ENCODE peak calls at places on chromosomes 2 and 18, in nine cellular contexts. B is left lung, A is cardiac muscle cell, E is adrenal gland, O is cardiac fibroblast, Y is psoas muscle, N is AG04449, W is IMR-90, P is GM12864. Q is an unnamed sample.

GRCh38 chr18:3983351-3983969 is 471.6 kb downstream of the DLGAP1 start:
- DNase-seq in A (no peak), B (no peak), P (no peak), Y (no peak), O (peak), N (peak), E (no peak), W (peak), Q (peak)

GRCh38 chr2:20351555-20352229 is 1.0 kb upstream of the PUM2 start:
- DNase-seq in N (no peak), B (no peak), O (no peak), W (no peak), Y (no peak), A (peak), P (no peak), E (no peak), Q (no peak)

GRCh38 chr2:11562476-11562875 is 28.6 kb downstream of the GREB1 start:
- DNase-seq in E (no peak), N (no peak), B (no peak), O (no peak), A (no peak), P (no peak), W (no peak), Y (peak), Q (no peak)

GRCh38 chr2:204321910-204322765 is 223.1 kb upstream of the PARD3B start:
- DNase-seq in Y (peak), N (no peak), W (peak), A (no peak), O (peak), P (no peak), B (no peak), E (peak), Q (no peak)

GRCh38 chr2:15163316-15163715 is 397.8 kb downstream of the NBAS start:
- DNase-seq in O (no peak), N (no peak), W (peak), E (no peak), Y (no peak), A (no peak), P (no peak), B (no peak), Q (no peak)

GRCh38 chr2:33496150-33496549 is 19.7 kb downstream of the RASGRP3 start:
- DNase-seq in E (no peak), W (peak), Y (no peak), B (no peak), P (no peak), O (no peak), N (peak), A (no peak), Q (peak)

GRCh38 chr2:12227941-12228608 is 481.6 kb downstream of the LPIN1 start:
- DNase-seq in N (peak), A (no peak), P (no peak), Y (no peak), E (no peak), W (peak), B (no peak), O (peak), Q (peak)

GRCh38 chr2:143263045-143263625 is 133.9 kb downstream of the ARHGAP15 start:
- DNase-seq in B (no peak), A (no peak), E (no peak), O (no peak), N (no peak), P (no peak), Y (no peak), W (no peak), Q (no peak)

GRCh38 chr2:67974564-67975430 is 88.0 kb downstream of the C1D start:
- DNase-seq in N (no peak), P (no peak), Y (no peak), A (no peak), W (no peak), O (peak), B (no peak), E (peak), Q (no peak)

GRCh38 chr2:86704482-86704971 is 15.6 kb upstream of the RMND5A start:
- DNase-seq in E (peak), A (peak), P (no peak), N (peak), Y (peak), O (peak), B (no peak), W (peak), Q (peak)

GRCh38 chr18:35680139-35680551 is 98.6 kb downstream of the GALNT1 start:
- DNase-seq in W (no peak), E (no peak), Y (no peak), P (no peak), B (no peak), A (no peak), N (no peak), O (no peak), Q (no peak)

GRCh38 chr2:85840091-85840490 is 48.7 kb downstream of the ST3GAL5 start:
- DNase-seq in P (no peak), N (no peak), W (no peak), B (no peak), A (no peak), E (no peak), O (no peak), Y (no peak), Q (no peak)

GRCh38 chr2:143530753-143531152 is 401.5 kb downstream of the ARHGAP15 start:
- DNase-seq in E (no peak), N (no peak), W (peak), B (no peak), O (peak), Y (no peak), P (no peak), A (no peak), Q (no peak)

GRCh38 chr2:212998629-212999359 is 152.6 kb downstream of the IKZF2 start:
- DNase-seq in W (peak), Y (no peak), E (no peak), P (no peak), O (peak), N (no peak), A (no peak), B (no peak), Q (no peak)

GRCh38 chr2:220057922-220058321 is 430.5 kb downstream of the SLC4A3 start:
- DNase-seq in P (no peak), O (no peak), N (no peak), Y (no peak), B (no peak), E (no peak), W (no peak), A (no peak), Q (no peak)

GRCh38 chr18:9565407-9565806 is 49.0 kb downstream of the PPP4R1 start:
- DNase-seq in Y (no peak), B (no peak), A (no peak), N (no peak), O (no peak), P (no peak), E (no peak), W (no peak), Q (no peak)

GRCh38 chr18:58269931-58270330 is 225.9 kb downstream of the NEDD4L start:
- DNase-seq in P (no peak), W (no peak), N (no peak), B (no peak), O (no peak), Y (no peak), A (no peak), E (no peak), Q (no peak)

GRCh38 chr2:98903767-98904485 is 32.1 kb downstream of the CRACDL start:
- DNase-seq in B (no peak), Y (no peak), A (no peak), P (no peak), N (no peak), E (no peak), W (no peak), O (no peak), Q (no peak)

GRCh38 chr2:85734015-85734414 is 19.8 kb upstream of the ATOH8 start:
- DNase-seq in E (no peak), N (no peak), A (no peak), P (no peak), O (no peak), W (no peak), Y (peak), B (no peak), Q (no peak)

GRCh38 chr2:96408631-96409542 is 73.3 kb downstream of the NCAPH start:
- DNase-seq in Y (no peak), B (no peak), A (no peak), O (peak), E (peak), W (peak), N (no peak), P (no peak), Q (no peak)

GRCh38 chr2:180367831-180368230 is 360.7 kb upstream of the CWC22 start:
- DNase-seq in O (peak), E (no peak), W (peak), Y (no peak), B (no peak), N (no peak), A (no peak), P (no peak), Q (no peak)

GRCh38 chr2:102185347-102185746 is 1.5 kb upstream of the IL1RL2 start:
- DNase-seq in W (no peak), E (no peak), B (no peak), Y (no peak), A (no peak), P (no peak), N (no peak), O (peak), Q (no peak)

GRCh38 chr18:72866901-72867701 is 686 bp downstream of the NETO1 start:
- DNase-seq in E (no peak), P (no peak), Y (no peak), O (no peak), B (peak), N (no peak), W (no peak), A (peak), Q (no peak)

GRCh38 chr18:67104700-67105284 is 411.7 kb downstream of the DSEL start:
- DNase-seq in P (peak), E (peak), Y (peak), N (peak), W (peak), O (peak), A (peak), B (no peak), Q (peak)

GRCh38 chr2:134722728-134723127 is 3.9 kb upstream of the TMEM163 start:
- DNase-seq in O (no peak), N (no peak), B (no peak), Y (no peak), P (no peak), W (no peak), E (no peak), A (no peak), Q (no peak)

GRCh38 chr2:57962861-57963260 is 83.7 kb upstream of the VRK2 start:
- DNase-seq in W (no peak), B (no peak), Y (no peak), N (no peak), E (no peak), O (no peak), A (no peak), P (no peak), Q (no peak)

GRCh38 chr2:176084629-176085119 is 912 bp upstream of the EVX2 start:
- DNase-seq in P (no peak), N (no peak), B (no peak), Y (no peak), A (no peak), O (no peak), W (no peak), E (no peak), Q (no peak)

GRCh38 chr2:6506311-6507258 is 359.1 kb downstream of the CMPK2 start:
- DNase-seq in Y (no peak), P (no peak), O (peak), A (no peak), B (no peak), N (peak), W (peak), E (no peak), Q (peak)

GRCh38 chr2:162824319-162824718 is 14.2 kb downstream of the KCNH7 start:
- DNase-seq in O (no peak), P (no peak), A (no peak), W (no peak), Y (no peak), B (no peak), E (no peak), N (no peak), Q (no peak)

GRCh38 chr2:85933753-85934594 is 45.2 kb upstream of the ST3GAL5 start:
- DNase-seq in B (no peak), Y (no peak), W (peak), P (no peak), E (peak), A (no peak), N (peak), O (peak), Q (no peak)

GRCh38 chr18:23330423-23330822 is 122.7 kb upstream of the RIOK3 start:
- DNase-seq in E (no peak), O (no peak), A (no peak), Y (no peak), P (peak), W (no peak), N (no peak), B (no peak), Q (no peak)

GRCh38 chr2:203972066-203972465 is 35.5 kb downstream of the ICOS start:
- DNase-seq in Y (no peak), O (no peak), P (no peak), E (no peak), W (no peak), B (no peak), A (no peak), N (no peak), Q (no peak)

GRCh38 chr2:231386446-231386845 is 9.1 kb upstream of the B3GNT7 start:
- DNase-seq in N (peak), B (no peak), W (peak), A (no peak), P (no peak), E (no peak), Y (no peak), O (peak), Q (peak)

DNA sequence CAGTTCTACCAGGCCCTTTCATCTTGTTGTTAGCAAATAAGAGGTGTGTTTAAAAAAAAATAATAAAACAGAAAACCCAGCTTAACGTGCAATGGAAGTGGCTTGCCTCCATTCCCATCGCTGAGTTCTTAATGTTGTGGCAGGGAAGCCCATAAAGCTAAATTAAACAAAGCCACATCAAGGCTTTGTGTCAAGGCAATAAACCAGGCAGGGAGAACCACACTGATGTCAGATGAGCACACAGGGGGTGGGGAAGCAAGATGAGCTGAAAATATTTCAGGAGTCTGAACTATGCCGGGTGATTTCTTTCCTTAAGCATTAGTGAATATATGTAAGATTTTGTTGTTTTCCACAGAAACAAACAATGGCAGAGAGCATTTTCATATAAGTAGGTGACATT is 73.5 kb downstream of the PHLPP1 start:
- DNase-seq in N (no peak), A (no peak), B (no peak), W (no peak), P (no peak), O (no peak), Y (no peak), E (no peak), Q (no peak)
- H3K4me3 ChIP-seq in N (no peak), A (no peak), B (no peak), W (no peak), P (no peak), O (no peak), Y (no peak), E (no peak), Q (no peak)

GRCh38 chr2:173264603-173265366 is 89.9 kb upstream of the CDCA7 start:
- DNase-seq in E (peak), B (no peak), N (no peak), W (no peak), P (peak), Y (no peak), O (no peak), A (no peak), Q (no peak)
- H3K4me3 ChIP-seq in E (no peak), B (no peak), N (no peak), W (no peak), P (peak), Y (no peak), O (no peak), A (no peak), Q (no peak)

DNA sequence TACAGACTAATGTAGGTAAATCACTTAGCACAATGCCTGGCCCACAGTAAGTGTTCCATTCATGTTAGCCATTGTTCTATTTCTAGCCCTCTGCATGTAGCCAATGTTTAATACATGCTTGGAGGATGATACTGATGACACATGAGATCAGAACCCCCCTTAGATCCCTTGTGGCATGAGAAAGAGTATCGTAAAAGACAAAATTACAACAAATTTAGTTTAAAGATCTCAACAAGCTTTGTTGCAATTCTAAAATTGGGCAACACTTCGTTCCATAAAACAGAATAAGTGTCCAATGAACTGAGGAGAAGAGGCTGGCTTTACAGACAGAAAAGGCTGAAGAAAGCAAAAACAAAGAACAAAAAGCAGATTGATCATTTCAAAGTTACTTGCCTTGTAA is 148.8 kb upstream of the SLC1A4 start:
- DNase-seq in A (no peak), E (no peak), O (peak), B (no peak), Y (no peak), W (peak), P (no peak), N (no peak), Q (peak)
- H3K4me3 ChIP-seq in A (no peak), E (no peak), O (no peak), B (no peak), Y (peak), W (no peak), P (no peak), N (no peak), Q (no peak)

GRCh38 chr2:238106339-238106697 is 6.2 kb downstream of the ESPNL start:
- DNase-seq in N (no peak), A (no peak), P (no peak), B (peak), Y (no peak), O (no peak), W (no peak), E (no peak), Q (no peak)

GRCh38 chr2:238108423-238109201 is 8.5 kb downstream of the ESPNL start:
- DNase-seq in N (no peak), B (peak), W (no peak), O (no peak), P (peak), Y (peak), A (peak), E (peak), Q (no peak)

GRCh38 chr2:238105506-238106338 is 5.6 kb downstream of the ESPNL start:
- DNase-seq in N (no peak), Y (peak), B (peak), E (no peak), P (no peak), A (no peak), W (no peak), O (no peak), Q (no peak)

GRCh38 chr2:238106698-238107524 is 6.8 kb downstream of the ESPNL start:
- DNase-seq in A (peak), W (no peak), Y (peak), E (no peak), O (no peak), N (no peak), P (no peak), B (peak), Q (no peak)

GRCh38 chr2:238107525-238108422 is 7.6 kb downstream of the ESPNL start:
- DNase-seq in B (peak), A (no peak), N (no peak), Y (peak), O (no peak), W (no peak), E (peak), P (peak), Q (no peak)
- H3K4me3 ChIP-seq in B (no peak), A (no peak), N (no peak), Y (no peak), O (no peak), W (no peak), E (no peak), P (peak), Q (no peak)

GRCh38 chr2:183035298-183035953 is 2.8 kb downstream of the NCKAP1 start:
- DNase-seq in N (no peak), P (no peak), A (no peak), B (no peak), O (peak), Y (no peak), E (no peak), W (peak), Q (peak)
- H3K4me3 ChIP-seq in N (peak), P (no peak), A (peak), B (no peak), O (no peak), Y (peak), E (no peak), W (peak), Q (peak)

GRCh38 chr2:222297600-222297935 is 1.2 kb downstream of the PAX3 start:
- DNase-seq in W (no peak), O (no peak), B (no peak), E (no peak), N (no peak), A (no peak), P (no peak), Y (no peak), Q (no peak)
- H3K4me3 ChIP-seq in W (no peak), O (no peak), B (no peak), E (no peak), N (peak), A (peak), P (no peak), Y (peak), Q (no peak)

DNA sequence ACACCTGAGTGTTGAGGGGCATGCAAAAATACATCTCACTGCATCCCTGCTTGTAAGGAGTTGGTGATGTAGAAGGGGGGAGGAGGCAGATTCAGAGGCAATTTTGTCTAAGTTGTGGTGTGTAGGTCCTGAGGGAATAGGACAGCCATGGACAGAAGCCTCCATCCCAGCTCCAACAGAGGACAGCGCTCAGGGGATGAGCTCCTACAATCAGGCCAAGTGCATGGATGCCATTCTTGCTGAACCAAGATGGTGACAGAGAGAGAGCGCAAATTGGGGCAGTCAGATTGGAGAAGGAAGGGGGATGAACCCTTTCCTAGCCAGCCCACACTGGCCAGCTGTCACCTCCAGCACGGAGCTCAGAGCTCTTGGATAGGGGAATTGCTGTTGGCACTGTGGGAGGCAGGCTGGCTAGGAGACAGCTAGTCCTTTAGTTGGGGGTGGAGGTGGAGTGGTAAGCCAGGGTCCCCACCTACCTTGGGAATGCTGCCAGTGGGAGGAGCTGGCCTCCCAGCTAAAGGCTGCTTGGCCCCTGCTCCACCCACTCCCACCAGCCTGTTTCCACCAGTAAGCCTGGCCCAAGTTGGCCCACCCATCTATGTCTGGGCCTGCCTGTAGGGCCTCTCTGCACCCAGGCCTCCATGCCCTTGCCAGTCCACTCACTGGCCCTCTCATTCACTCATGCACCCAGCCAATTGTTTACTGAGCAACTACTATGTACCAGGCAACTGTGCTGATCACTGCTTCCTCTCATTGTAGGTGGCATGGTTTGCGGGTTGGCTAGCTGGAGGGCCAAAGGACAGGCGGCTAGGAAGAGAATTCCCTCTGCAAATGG is 2.5 kb upstream of the PER2 start:
- DNase-seq in W (no peak), O (no peak), N (no peak), E (no peak), Y (peak), A (no peak), B (no peak), P (no peak), Q (no peak)
- H3K4me3 ChIP-seq in W (no peak), O (no peak), N (no peak), E (no peak), Y (no peak), A (no peak), B (no peak), P (no peak), Q (no peak)